ENCODE peak calls at places on chromosome 22, in six cellular contexts. One of them, this sample, is unnamed.

GRCh38 chr22:47197735-47198500 is 435.5 kb downstream of the TBC1D22A start:
- DNase-seq in HCT116: no peak
- DNase-seq in GM12865: no peak
- DNase-seq in keratinocyte: no peak
- DNase-seq in mucosa of descending colon: no peak
- DNase-seq in NB4: no peak
- DNase-seq in this sample: no peak

GRCh38 chr22:30422481-30423295 is 2.9 kb upstream of the MTFP1 start:
- DNase-seq in NB4: peak; percentile 74
- DNase-seq in HCT116: peak; percentile 89
- DNase-seq in GM12865: no peak
- DNase-seq in mucosa of descending colon: peak; percentile 62
- DNase-seq in keratinocyte: peak; percentile 66
- DNase-seq in this sample: peak; percentile 87

GRCh38 chr22:19566599-19567382 is 42.6 kb upstream of the CLDN5 start:
- DNase-seq in mucosa of descending colon: no peak
- DNase-seq in GM12865: no peak
- DNase-seq in HCT116: no peak
- DNase-seq in NB4: no peak
- DNase-seq in keratinocyte: no peak
- DNase-seq in this sample: no peak

GRCh38 chr22:44463151-44463550 is 34.9 kb downstream of the RTL6 start:
- DNase-seq in NB4: no peak
- DNase-seq in mucosa of descending colon: no peak
- DNase-seq in HCT116: no peak
- DNase-seq in GM12865: no peak
- DNase-seq in keratinocyte: no peak
- DNase-seq in this sample: no peak

GRCh38 chr22:47674600-47674999 is 912.1 kb downstream of the TBC1D22A start:
- DNase-seq in HCT116: no peak
- DNase-seq in mucosa of descending colon: no peak
- DNase-seq in keratinocyte: no peak
- DNase-seq in NB4: no peak
- DNase-seq in GM12865: no peak
- DNase-seq in this sample: no peak

GRCh38 chr22:46592390-46592872 is 27.8 kb upstream of the GRAMD4 start:
- DNase-seq in HCT116: no peak
- DNase-seq in NB4: peak; percentile 86
- DNase-seq in mucosa of descending colon: peak; percentile 65
- DNase-seq in keratinocyte: no peak
- DNase-seq in GM12865: peak; percentile 83
- DNase-seq in this sample: no peak

GRCh38 chr22:38754247-38755154 is 1.3 kb downstream of the SUN2 start:
- DNase-seq in GM12865: peak; percentile 65
- DNase-seq in NB4: peak; percentile 83
- DNase-seq in mucosa of descending colon: peak; percentile 75
- DNase-seq in HCT116: no peak
- DNase-seq in keratinocyte: no peak
- DNase-seq in this sample: peak; percentile 44

GRCh38 chr22:38923463-38924196 is 33.8 kb upstream of the APOBEC3A start:
- DNase-seq in GM12865: no peak
- DNase-seq in mucosa of descending colon: peak; percentile 79
- DNase-seq in HCT116: peak; percentile 91
- DNase-seq in NB4: no peak
- DNase-seq in keratinocyte: peak; percentile 66
- DNase-seq in this sample: peak; percentile 75

GRCh38 chr22:39277135-39277607 is 32.4 kb upstream of the PDGFB start:
- DNase-seq in NB4: no peak
- DNase-seq in mucosa of descending colon: no peak
- DNase-seq in HCT116: no peak
- DNase-seq in keratinocyte: no peak
- DNase-seq in GM12865: no peak
- DNase-seq in this sample: peak; percentile 90

GRCh38 chr22:46979506-46979905 is 217.1 kb downstream of the TBC1D22A start:
- DNase-seq in NB4: no peak
- DNase-seq in mucosa of descending colon: no peak
- DNase-seq in GM12865: no peak
- DNase-seq in HCT116: no peak
- DNase-seq in keratinocyte: no peak
- DNase-seq in this sample: no peak

GRCh38 chr22:44194569-44194968 is 13.8 kb downstream of the PARVG start:
- DNase-seq in mucosa of descending colon: no peak
- DNase-seq in GM12865: no peak
- DNase-seq in NB4: no peak
- DNase-seq in keratinocyte: no peak
- DNase-seq in HCT116: no peak
- DNase-seq in this sample: no peak

GRCh38 chr22:46732041-46732379 is 6.0 kb downstream of the CERK start:
- DNase-seq in mucosa of descending colon: no peak
- DNase-seq in GM12865: no peak
- DNase-seq in NB4: no peak
- DNase-seq in HCT116: no peak
- DNase-seq in keratinocyte: no peak
- DNase-seq in this sample: no peak

GRCh38 chr22:47443836-47444745 is 681.6 kb downstream of the TBC1D22A start:
- DNase-seq in GM12865: no peak
- DNase-seq in HCT116: no peak
- DNase-seq in NB4: no peak
- DNase-seq in keratinocyte: no peak
- DNase-seq in mucosa of descending colon: no peak
- DNase-seq in this sample: no peak

GRCh38 chr22:28034760-28035401 is 115.8 kb upstream of the PITPNB start:
- DNase-seq in HCT116: no peak
- DNase-seq in GM12865: peak; percentile 7
- DNase-seq in keratinocyte: no peak
- DNase-seq in mucosa of descending colon: peak; percentile 45
- DNase-seq in NB4: no peak
- DNase-seq in this sample: peak; percentile 57

GRCh38 chr22:35375031-35375430 is 5.9 kb upstream of the HMOX1 start:
- DNase-seq in mucosa of descending colon: no peak
- DNase-seq in HCT116: no peak
- DNase-seq in NB4: peak; percentile 69
- DNase-seq in keratinocyte: no peak
- DNase-seq in GM12865: no peak
- DNase-seq in this sample: no peak

GRCh38 chr22:32776397-32776796 is 25.1 kb upstream of the TIMP3 start:
- DNase-seq in mucosa of descending colon: no peak
- DNase-seq in HCT116: no peak
- DNase-seq in NB4: no peak
- DNase-seq in GM12865: no peak
- DNase-seq in keratinocyte: no peak
- DNase-seq in this sample: no peak

GRCh38 chr22:46117206-46118199 is 32.8 kb upstream of the PPARA start:
- DNase-seq in NB4: no peak
- DNase-seq in HCT116: no peak
- DNase-seq in keratinocyte: no peak
- DNase-seq in GM12865: no peak
- DNase-seq in mucosa of descending colon: no peak
- DNase-seq in this sample: no peak

GRCh38 chr22:35477911-35478582 is 62.6 kb upstream of the RASD2 start:
- DNase-seq in NB4: peak; percentile 83
- DNase-seq in mucosa of descending colon: peak; percentile 89
- DNase-seq in keratinocyte: no peak
- DNase-seq in GM12865: no peak
- DNase-seq in HCT116: peak; percentile 27
- DNase-seq in this sample: peak; percentile 98

GRCh38 chr22:32617271-32617670 is 142.7 kb downstream of the FBXO7 start:
- DNase-seq in HCT116: no peak
- DNase-seq in NB4: no peak
- DNase-seq in keratinocyte: no peak
- DNase-seq in GM12865: no peak
- DNase-seq in mucosa of descending colon: no peak
- DNase-seq in this sample: peak; percentile 85

GRCh38 chr22:39237276-39238123 is 7.3 kb downstream of the PDGFB start:
- DNase-seq in NB4: peak; percentile 48
- DNase-seq in keratinocyte: no peak
- DNase-seq in mucosa of descending colon: peak; percentile 45
- DNase-seq in GM12865: peak; percentile 13
- DNase-seq in HCT116: no peak
- DNase-seq in this sample: no peak

GRCh38 chr22:47201186-47201995 is 438.9 kb downstream of the TBC1D22A start:
- DNase-seq in GM12865: no peak
- DNase-seq in HCT116: no peak
- DNase-seq in mucosa of descending colon: no peak
- DNase-seq in keratinocyte: no peak
- DNase-seq in NB4: no peak
- DNase-seq in this sample: no peak

GRCh38 chr22:45934659-45935341 is 42.2 kb downstream of the WNT7B start:
- DNase-seq in GM12865: no peak
- DNase-seq in keratinocyte: peak; percentile 90
- DNase-seq in mucosa of descending colon: no peak
- DNase-seq in NB4: peak; percentile 36
- DNase-seq in HCT116: peak; percentile 93
- DNase-seq in this sample: peak; percentile 51

GRCh38 chr22:43819691-43820670 is 7.9 kb upstream of the EFCAB6 start:
- DNase-seq in NB4: no peak
- DNase-seq in GM12865: no peak
- DNase-seq in HCT116: no peak
- DNase-seq in mucosa of descending colon: no peak
- DNase-seq in keratinocyte: no peak
- DNase-seq in this sample: no peak

GRCh38 chr22:30373331-30374325 is 13.6 kb downstream of the RNF215 start:
- DNase-seq in HCT116: no peak
- DNase-seq in GM12865: no peak
- DNase-seq in keratinocyte: no peak
- DNase-seq in mucosa of descending colon: no peak
- DNase-seq in NB4: no peak
- DNase-seq in this sample: no peak

GRCh38 chr22:30277547-30278344 is 11.1 kb upstream of the OSM start:
- DNase-seq in HCT116: no peak
- DNase-seq in keratinocyte: no peak
- DNase-seq in NB4: peak; percentile 85
- DNase-seq in GM12865: no peak
- DNase-seq in mucosa of descending colon: peak; percentile 41
- DNase-seq in this sample: peak; percentile 48

GRCh38 chr22:38937036-38937435 is 20.4 kb upstream of the APOBEC3A start:
- DNase-seq in mucosa of descending colon: no peak
- DNase-seq in GM12865: no peak
- DNase-seq in NB4: no peak
- DNase-seq in HCT116: no peak
- DNase-seq in keratinocyte: no peak
- DNase-seq in this sample: no peak

GRCh38 chr22:44037519-44038370 is 13.6 kb downstream of the PARVB start:
- DNase-seq in NB4: no peak
- DNase-seq in keratinocyte: peak; percentile 52
- DNase-seq in HCT116: peak; percentile 69
- DNase-seq in mucosa of descending colon: peak; percentile 20
- DNase-seq in GM12865: no peak
- DNase-seq in this sample: peak; percentile 92

GRCh38 chr22:29152045-29152380 is 53.7 kb upstream of the EMID1 start:
- DNase-seq in NB4: no peak
- DNase-seq in mucosa of descending colon: no peak
- DNase-seq in GM12865: no peak
- DNase-seq in HCT116: no peak
- DNase-seq in keratinocyte: no peak
- DNase-seq in this sample: no peak

GRCh38 chr22:41347066-41347859 is 34.5 kb upstream of the TEF start:
- DNase-seq in HCT116: no peak
- DNase-seq in keratinocyte: no peak
- DNase-seq in GM12865: no peak
- DNase-seq in NB4: no peak
- DNase-seq in mucosa of descending colon: no peak
- DNase-seq in this sample: no peak

GRCh38 chr22:30235687-30236170 is 10.8 kb downstream of the LIF start:
- DNase-seq in HCT116: no peak
- DNase-seq in GM12865: no peak
- DNase-seq in keratinocyte: no peak
- DNase-seq in NB4: no peak
- DNase-seq in mucosa of descending colon: peak; percentile 43
- DNase-seq in this sample: peak; percentile 85

GRCh38 chr22:30575011-30575671 is 676 bp upstream of the GAL3ST1 start:
- DNase-seq in mucosa of descending colon: peak; percentile 13
- DNase-seq in keratinocyte: no peak
- DNase-seq in NB4: no peak
- DNase-seq in GM12865: no peak
- DNase-seq in HCT116: no peak
- DNase-seq in this sample: peak; percentile 90

GRCh38 chr22:46619830-46620501 is at the start of gene GRAMD4:
- DNase-seq in GM12865: no peak
- DNase-seq in keratinocyte: no peak
- DNase-seq in mucosa of descending colon: no peak
- DNase-seq in NB4: peak; percentile 58
- DNase-seq in HCT116: no peak
- DNase-seq in this sample: no peak

GRCh38 chr22:40741116-40741515 is 61.8 kb downstream of the MCHR1 start:
- DNase-seq in GM12865: no peak
- DNase-seq in mucosa of descending colon: no peak
- DNase-seq in keratinocyte: no peak
- DNase-seq in HCT116: no peak
- DNase-seq in NB4: no peak
- DNase-seq in this sample: peak; percentile 59

GRCh38 chr22:49340406-49340805 is 487.3 kb downstream of the BRD1 start:
- DNase-seq in mucosa of descending colon: no peak
- DNase-seq in GM12865: no peak
- DNase-seq in HCT116: no peak
- DNase-seq in NB4: no peak
- DNase-seq in keratinocyte: no peak
- DNase-seq in this sample: no peak
- TF ChIP-seq CTCF in mucosa of descending colon: no peak
- TF ChIP-seq CTCF in GM12865: no peak
- TF ChIP-seq CTCF in HCT116: no peak
- TF ChIP-seq CTCF in NB4: no peak
- TF ChIP-seq CTCF in keratinocyte: no peak
- TF ChIP-seq CTCF in this sample: no peak

DNA sequence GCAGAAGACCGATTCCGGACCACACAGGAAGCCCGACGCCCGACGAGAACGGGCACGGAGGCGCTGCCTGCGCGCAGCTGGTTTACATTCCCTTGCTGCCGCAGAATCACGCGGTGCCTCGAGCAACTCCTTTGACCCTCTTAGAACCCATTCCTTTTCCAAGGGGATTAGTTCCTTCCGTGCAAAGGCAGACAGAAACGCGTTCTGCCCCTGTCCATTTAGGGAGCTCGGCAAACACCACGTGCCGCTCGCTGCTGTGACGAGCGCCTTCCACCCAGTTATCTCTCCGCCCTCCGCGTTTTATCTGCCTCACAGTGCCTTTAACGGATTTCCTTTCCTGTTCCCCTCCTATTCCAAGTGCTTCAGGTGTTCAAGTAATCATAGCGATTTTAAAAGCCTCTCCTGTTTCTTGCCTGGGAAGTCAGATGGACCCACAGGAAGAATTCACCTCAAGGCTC is 24.1 kb upstream of the MICAL3 start:
- DNase-seq in NB4: no peak
- DNase-seq in HCT116: no peak
- DNase-seq in keratinocyte: no peak
- DNase-seq in mucosa of descending colon: peak; percentile 32
- DNase-seq in GM12865: no peak
- DNase-seq in this sample: peak; percentile 94
- H3K4me3 ChIP-seq in NB4: no peak overlapping the region
- H3K4me3 ChIP-seq in HCT116: no peak overlapping the region
- H3K4me3 ChIP-seq in keratinocyte: no peak overlapping the region
- H3K4me3 ChIP-seq in mucosa of descending colon: no peak overlapping the region
- H3K4me3 ChIP-seq in GM12865: no peak overlapping the region
- H3K4me3 ChIP-seq in this sample: peak overlapping the region; percentile 3

GRCh38 chr22:25698461-25698860 is 43.5 kb upstream of the MYO18B start:
- DNase-seq in GM12865: no peak
- DNase-seq in mucosa of descending colon: no peak
- DNase-seq in NB4: no peak
- DNase-seq in HCT116: no peak
- DNase-seq in keratinocyte: no peak
- DNase-seq in this sample: no peak
- TF ChIP-seq CTCF in GM12865: no peak
- TF ChIP-seq CTCF in mucosa of descending colon: no peak
- TF ChIP-seq CTCF in NB4: no peak
- TF ChIP-seq CTCF in HCT116: no peak
- TF ChIP-seq CTCF in keratinocyte: no peak
- TF ChIP-seq CTCF in this sample: no peak

GRCh38 chr22:42656578-42656977 is 7.4 kb upstream of the CYB5R3 start:
- DNase-seq in NB4: no peak
- DNase-seq in keratinocyte: no peak
- DNase-seq in GM12865: no peak
- DNase-seq in HCT116: no peak
- DNase-seq in mucosa of descending colon: no peak
- DNase-seq in this sample: no peak
- H3K4me3 ChIP-seq in NB4: no peak overlapping the region
- H3K4me3 ChIP-seq in keratinocyte: no peak overlapping the region
- H3K4me3 ChIP-seq in GM12865: no peak overlapping the region
- H3K4me3 ChIP-seq in HCT116: no peak overlapping the region
- H3K4me3 ChIP-seq in mucosa of descending colon: no peak overlapping the region
- H3K4me3 ChIP-seq in this sample: no peak overlapping the region